ENCODE peak calls at places on chromosomes 4 and X, in seven cellular contexts. L is H9, G is neuronal stem cell, Q is IMR-90, M is H1, V is mesendoderm, N is trophoblast cell. F is an unnamed sample.

GRCh38 chr4:175054980-175055379 is 136.8 kb downstream of the ADAM29 start:
- DNase-seq in V (peak; percentile 87), M (peak; percentile 50), N (no peak), G (no peak), L (peak; percentile 82), Q (no peak), F (no peak)

GRCh38 chrX:109855501-109855900 is 122.4 kb upstream of the ACSL4 start:
- DNase-seq in Q (no peak), L (no peak), V (no peak), N (no peak), G (no peak), M (no peak), F (no peak)

GRCh38 chrX:150256297-150256650 is 106.8 kb upstream of the MAMLD1 start:
- DNase-seq in N (no peak), M (no peak), Q (no peak), G (no peak), L (no peak), V (no peak), F (no peak)

GRCh38 chrX:120087289-120088017 is 10.0 kb upstream of the RHOXF2B start:
- DNase-seq in N (no peak), Q (no peak), V (peak; percentile 33), G (no peak), M (no peak), L (no peak), F (no peak)

GRCh38 chr4:158769175-158769831 is 477 bp downstream of the FNIP2 start:
- DNase-seq in N (peak; percentile 38), L (peak; percentile 48), M (no peak), V (peak; percentile 32), Q (no peak), G (no peak), F (peak; percentile 45)

GRCh38 chr4:182017038-182017437 is 226.2 kb upstream of the TENM3 start:
- DNase-seq in N (no peak), Q (no peak), G (no peak), V (no peak), L (no peak), M (no peak), F (no peak)

GRCh38 chrX:53282313-53282712 is 929 bp upstream of the IQSEC2 start:
- DNase-seq in V (no peak), Q (no peak), N (no peak), L (no peak), M (no peak), G (no peak), F (no peak)

GRCh38 chrX:10574663-10575062 is 45.7 kb downstream of the MID1 start:
- DNase-seq in Q (no peak), M (no peak), V (no peak), L (no peak), N (no peak), G (no peak), F (no peak)

GRCh38 chr4:168486961-168487820 is 6.9 kb upstream of the DDX60L start:
- DNase-seq in V (peak; percentile 53), N (peak; percentile 97), G (no peak), M (no peak), Q (peak; percentile 82), L (no peak), F (peak; percentile 52)

GRCh38 chr4:6840062-6840976 is 57.8 kb downstream of the KIAA0232 start:
- DNase-seq in G (no peak), N (no peak), V (peak; percentile 14), Q (peak; percentile 34), L (no peak), M (no peak), F (peak; percentile 78)

GRCh38 chr4:45186249-45186648 is 459.9 kb upstream of the GNPDA2 start:
- DNase-seq in N (no peak), V (no peak), L (no peak), G (no peak), Q (no peak), M (no peak), F (no peak)

GRCh38 chr4:7999279-7999678 is 59.6 kb upstream of the AFAP1 start:
- DNase-seq in L (no peak), G (no peak), Q (no peak), M (no peak), V (no peak), N (no peak), F (no peak)

GRCh38 chr4:171162478-171162877 is 650.7 kb upstream of the GALNTL6 start:
- DNase-seq in G (no peak), V (no peak), M (no peak), L (no peak), N (no peak), Q (no peak), F (no peak)

GRCh38 chrX:130108647-130109428 is 1.5 kb downstream of the ELF4 start:
- DNase-seq in N (no peak), L (no peak), M (no peak), G (no peak), Q (no peak), V (peak; percentile 62), F (no peak)

GRCh38 chr4:184446132-184446531 is 28.2 kb downstream of the IRF2 start:
- DNase-seq in N (no peak), Q (no peak), V (no peak), M (no peak), L (no peak), G (no peak), F (no peak)

GRCh38 chr4:183256756-183257385 is 63.2 kb downstream of the CLDN22 start:
- DNase-seq in G (peak; percentile 35), V (peak; percentile 72), L (peak; percentile 65), M (no peak), N (no peak), Q (peak; percentile 54), F (peak; percentile 59)

GRCh38 chr4:38889143-38889542 is 21.5 kb downstream of the FAM114A1 start:
- DNase-seq in L (no peak), G (no peak), V (no peak), M (no peak), N (peak; percentile 12), Q (peak; percentile 87), F (peak; percentile 87)
- H4K8ac ChIP-seq in L (no peak overlapping the region), G (no peak overlapping the region), V (no peak overlapping the region), M (no peak overlapping the region), N (no peak overlapping the region), Q (no peak overlapping the region), F (no peak overlapping the region)

DNA sequence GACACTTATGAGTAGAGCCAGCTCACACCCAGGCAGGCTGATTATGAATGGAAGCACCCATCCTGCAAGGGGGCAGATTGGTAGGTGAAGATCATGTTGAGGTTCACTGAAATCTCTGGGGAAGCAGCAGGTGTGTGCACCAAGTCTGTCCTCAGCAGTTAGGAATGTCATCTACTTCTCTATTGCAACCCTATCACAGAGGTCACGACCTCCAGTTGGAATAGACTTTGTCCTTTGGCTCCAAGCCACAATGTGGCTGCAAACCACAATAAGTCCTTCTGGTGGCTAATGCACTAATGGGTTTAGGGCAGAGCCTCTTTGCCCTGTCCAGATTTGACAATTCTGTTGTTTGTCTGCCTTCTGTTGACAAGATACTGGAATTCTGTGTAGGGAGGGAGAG is 1056.7 kb downstream of the PCDH19 start:
- DNase-seq in M (no peak), V (no peak), G (no peak), N (no peak), Q (no peak), L (no peak), F (no peak)
- H3K4me2 ChIP-seq in M (no peak overlapping the region), V (no peak overlapping the region), G (no peak overlapping the region), N (no peak overlapping the region), Q (no peak overlapping the region), L (no peak overlapping the region), F (no peak overlapping the region)

DNA sequence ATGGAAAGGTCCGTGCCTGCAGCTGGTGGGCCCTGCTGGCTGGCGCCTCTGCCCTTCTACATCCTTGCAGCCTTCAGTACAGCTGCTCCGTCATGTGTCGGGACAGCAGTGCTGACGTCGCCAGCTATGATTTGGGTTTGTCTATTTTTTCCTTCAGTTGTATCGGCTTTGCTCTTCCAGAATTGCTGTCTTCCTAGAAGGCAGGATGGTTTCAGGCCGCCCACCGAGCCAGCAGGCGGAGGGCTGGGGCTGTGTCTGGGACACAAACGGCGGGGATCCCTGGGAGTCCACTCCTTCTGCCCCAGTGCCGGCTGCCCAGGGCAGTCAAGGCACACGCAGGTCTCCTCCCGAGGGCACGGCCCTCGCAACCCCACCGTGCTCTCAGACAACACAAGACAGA is 32.2 kb upstream of the CPLX1 start:
- DNase-seq in N (no peak), M (no peak), L (no peak), V (no peak), Q (no peak), G (no peak), F (no peak)
- H4K8ac ChIP-seq in N (no peak overlapping the region), M (no peak overlapping the region), L (no peak overlapping the region), V (no peak overlapping the region), Q (no peak overlapping the region), G (no peak overlapping the region), F (no peak overlapping the region)

DNA sequence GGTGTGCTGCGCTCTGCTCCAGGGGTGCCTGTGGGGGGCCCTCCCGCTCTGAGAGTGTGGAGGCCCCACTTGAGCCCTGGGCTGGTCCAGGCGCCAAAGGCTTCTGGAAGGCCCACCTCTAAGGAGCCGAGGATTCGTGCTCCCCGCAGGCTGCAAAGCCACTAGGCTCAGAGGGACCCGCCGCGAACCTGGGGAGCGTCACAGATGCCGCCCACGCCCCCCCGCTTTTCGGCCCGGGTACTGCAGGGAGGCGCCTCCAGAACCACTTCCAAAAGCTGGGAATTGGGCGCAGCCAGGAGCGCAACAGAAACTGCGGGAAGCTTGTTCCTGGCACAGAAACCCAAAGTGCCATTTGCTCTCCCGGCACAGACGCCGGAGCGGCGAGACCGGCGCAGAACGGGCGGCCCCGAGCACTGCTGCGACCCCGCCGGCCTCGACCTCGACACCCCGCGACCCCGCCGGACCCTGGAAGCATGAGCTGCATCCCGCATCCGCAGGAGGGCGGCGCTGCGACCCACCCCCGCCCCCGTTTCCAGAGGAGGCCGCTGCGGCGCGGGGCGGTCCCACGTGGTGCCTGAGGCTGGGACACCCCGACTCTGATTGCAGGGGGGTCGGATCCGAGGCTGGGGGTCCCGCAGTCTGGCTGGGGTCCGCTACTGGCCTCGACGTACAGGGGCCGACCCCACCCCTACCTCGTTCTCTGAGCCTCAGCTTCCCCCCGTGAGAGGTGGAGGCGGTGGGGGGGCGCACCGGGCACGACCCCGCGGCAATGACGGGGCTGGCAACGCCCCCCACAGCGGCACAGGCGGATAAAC is 30.8 kb downstream of the CPLX1 start:
- DNase-seq in V (no peak), G (no peak), Q (no peak), M (no peak), N (no peak), L (no peak), F (no peak)
- H3K4me2 ChIP-seq in V (no peak overlapping the region), G (peak overlapping the region; percentile 77), Q (no peak overlapping the region), M (peak overlapping the region; percentile 77), N (peak overlapping the region; percentile 20), L (peak overlapping the region; percentile 34), F (no peak overlapping the region)

DNA sequence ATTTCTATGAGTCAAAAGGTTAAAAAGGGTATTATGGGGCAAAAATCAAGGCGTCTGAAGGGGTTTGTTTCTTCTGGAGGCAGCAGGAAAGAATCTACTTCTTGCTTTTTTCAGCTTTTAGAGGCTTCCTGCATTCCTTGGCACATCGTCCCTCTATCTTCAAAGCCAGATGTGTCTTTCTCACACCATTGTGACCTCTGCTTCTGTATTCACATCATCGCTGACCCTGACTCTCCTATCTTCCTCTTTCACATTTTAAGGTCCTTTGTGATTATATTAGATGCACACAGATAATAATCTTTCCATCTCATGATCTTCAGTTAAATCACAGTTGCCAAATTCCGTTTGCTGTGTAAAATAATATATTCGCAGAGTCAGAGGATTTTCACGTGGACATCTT is 112.7 kb downstream of the PPP4R3C start:
- DNase-seq in V (peak; percentile 0), L (no peak), M (no peak), G (no peak), N (no peak), Q (no peak), F (no peak)
- H4K8ac ChIP-seq in V (no peak overlapping the region), L (no peak overlapping the region), M (no peak overlapping the region), G (no peak overlapping the region), N (no peak overlapping the region), Q (no peak overlapping the region), F (no peak overlapping the region)